ENCODE peak calls at places on chromosomes 1 and 21, in nine cellular contexts. One of them, this sample, is unnamed. For H3K9me3 and H3K36me3, the result is how much of the 10 kb centered on the place peaks cover.

GRCh38 chr1:53572061-53572801 is 113.0 kb downstream of the DMRTB1 start:
- DNase-seq in tibial artery: peak
- DNase-seq in ascending aorta: no peak
- DNase-seq in pancreas: peak
- DNase-seq in endothelial cell of umbilical vein: no peak
- DNase-seq in left ventricle myocardium inferior: no peak
- DNase-seq in CD4-positive, CD25-positive, alpha-beta regulatory T cell: no peak
- DNase-seq in SJSA1: peak
- DNase-seq in tibial nerve: no peak
- DNase-seq in this sample: peak

GRCh38 chr1:229229137-229229720 is 41.7 kb upstream of the RAB4A start:
- DNase-seq in tibial nerve: no peak
- DNase-seq in left ventricle myocardium inferior: no peak
- DNase-seq in CD4-positive, CD25-positive, alpha-beta regulatory T cell: no peak
- DNase-seq in pancreas: no peak
- DNase-seq in ascending aorta: no peak
- DNase-seq in endothelial cell of umbilical vein: no peak
- DNase-seq in tibial artery: no peak
- DNase-seq in SJSA1: no peak
- DNase-seq in this sample: no peak

GRCh38 chr1:177871633-177872562 is 98.0 kb downstream of the SEC16B start:
- DNase-seq in SJSA1: no peak
- DNase-seq in ascending aorta: no peak
- DNase-seq in left ventricle myocardium inferior: no peak
- DNase-seq in endothelial cell of umbilical vein: no peak
- DNase-seq in tibial artery: no peak
- DNase-seq in pancreas: no peak
- DNase-seq in CD4-positive, CD25-positive, alpha-beta regulatory T cell: no peak
- DNase-seq in tibial nerve: no peak
- DNase-seq in this sample: no peak

GRCh38 chr1:61082336-61083013 is at the start of gene NFIA:
- DNase-seq in SJSA1: no peak
- DNase-seq in left ventricle myocardium inferior: peak
- DNase-seq in CD4-positive, CD25-positive, alpha-beta regulatory T cell: no peak
- DNase-seq in pancreas: peak
- DNase-seq in ascending aorta: no peak
- DNase-seq in tibial artery: peak
- DNase-seq in endothelial cell of umbilical vein: peak
- DNase-seq in tibial nerve: peak
- DNase-seq in this sample: peak

GRCh38 chr1:164660415-164661174 is 101.6 kb downstream of the PBX1 start:
- DNase-seq in left ventricle myocardium inferior: no peak
- DNase-seq in SJSA1: no peak
- DNase-seq in CD4-positive, CD25-positive, alpha-beta regulatory T cell: peak
- DNase-seq in ascending aorta: no peak
- DNase-seq in tibial nerve: no peak
- DNase-seq in endothelial cell of umbilical vein: no peak
- DNase-seq in tibial artery: no peak
- DNase-seq in pancreas: no peak
- DNase-seq in this sample: no peak

GRCh38 chr1:188669715-188670114 is 1807.9 kb downstream of the BRINP3 start:
- DNase-seq in CD4-positive, CD25-positive, alpha-beta regulatory T cell: no peak
- DNase-seq in SJSA1: no peak
- DNase-seq in left ventricle myocardium inferior: no peak
- DNase-seq in pancreas: no peak
- DNase-seq in tibial nerve: no peak
- DNase-seq in endothelial cell of umbilical vein: peak
- DNase-seq in ascending aorta: no peak
- DNase-seq in tibial artery: no peak
- DNase-seq in this sample: peak

GRCh38 chr1:55670331-55671082 is 455.3 kb upstream of the USP24 start:
- DNase-seq in pancreas: no peak
- DNase-seq in tibial artery: no peak
- DNase-seq in left ventricle myocardium inferior: no peak
- DNase-seq in SJSA1: no peak
- DNase-seq in ascending aorta: no peak
- DNase-seq in endothelial cell of umbilical vein: no peak
- DNase-seq in CD4-positive, CD25-positive, alpha-beta regulatory T cell: no peak
- DNase-seq in tibial nerve: no peak
- DNase-seq in this sample: no peak

GRCh38 chr1:63833346-63834065 is 59.7 kb downstream of the ROR1 start:
- DNase-seq in pancreas: no peak
- DNase-seq in CD4-positive, CD25-positive, alpha-beta regulatory T cell: no peak
- DNase-seq in left ventricle myocardium inferior: no peak
- DNase-seq in tibial artery: no peak
- DNase-seq in ascending aorta: no peak
- DNase-seq in endothelial cell of umbilical vein: no peak
- DNase-seq in SJSA1: no peak
- DNase-seq in tibial nerve: no peak
- DNase-seq in this sample: no peak

GRCh38 chr21:26072891-26073615 is 97.5 kb downstream of the APP start:
- DNase-seq in SJSA1: no peak
- DNase-seq in CD4-positive, CD25-positive, alpha-beta regulatory T cell: no peak
- DNase-seq in endothelial cell of umbilical vein: no peak
- DNase-seq in left ventricle myocardium inferior: no peak
- DNase-seq in tibial nerve: no peak
- DNase-seq in ascending aorta: no peak
- DNase-seq in tibial artery: no peak
- DNase-seq in pancreas: no peak
- DNase-seq in this sample: peak

GRCh38 chr1:18373882-18374493 is 106.7 kb upstream of the KLHDC7A start:
- DNase-seq in pancreas: no peak
- DNase-seq in tibial nerve: no peak
- DNase-seq in SJSA1: no peak
- DNase-seq in ascending aorta: no peak
- DNase-seq in endothelial cell of umbilical vein: no peak
- DNase-seq in tibial artery: no peak
- DNase-seq in CD4-positive, CD25-positive, alpha-beta regulatory T cell: no peak
- DNase-seq in left ventricle myocardium inferior: no peak
- DNase-seq in this sample: no peak

GRCh38 chr1:150765229-150765976 is at the start of gene CTSS:
- DNase-seq in pancreas: no peak
- DNase-seq in left ventricle myocardium inferior: no peak
- DNase-seq in SJSA1: no peak
- DNase-seq in endothelial cell of umbilical vein: peak
- DNase-seq in ascending aorta: no peak
- DNase-seq in tibial nerve: no peak
- DNase-seq in tibial artery: no peak
- DNase-seq in CD4-positive, CD25-positive, alpha-beta regulatory T cell: peak
- DNase-seq in this sample: no peak

GRCh38 chr1:151133339-151133761 is 13.1 kb downstream of the SEMA6C start:
- DNase-seq in CD4-positive, CD25-positive, alpha-beta regulatory T cell: no peak
- DNase-seq in left ventricle myocardium inferior: no peak
- DNase-seq in endothelial cell of umbilical vein: no peak
- DNase-seq in SJSA1: no peak
- DNase-seq in tibial nerve: no peak
- DNase-seq in ascending aorta: no peak
- DNase-seq in tibial artery: no peak
- DNase-seq in pancreas: no peak
- DNase-seq in this sample: peak

GRCh38 chr1:29712275-29712633 is 475.9 kb downstream of the PTPRU start:
- DNase-seq in SJSA1: no peak
- DNase-seq in CD4-positive, CD25-positive, alpha-beta regulatory T cell: no peak
- DNase-seq in pancreas: no peak
- DNase-seq in tibial nerve: no peak
- DNase-seq in endothelial cell of umbilical vein: no peak
- DNase-seq in left ventricle myocardium inferior: no peak
- DNase-seq in ascending aorta: no peak
- DNase-seq in tibial artery: no peak
- DNase-seq in this sample: no peak

GRCh38 chr1:223620297-223620900 is 45.1 kb downstream of the CAPN8 start:
- DNase-seq in tibial artery: no peak
- DNase-seq in pancreas: no peak
- DNase-seq in SJSA1: no peak
- DNase-seq in left ventricle myocardium inferior: no peak
- DNase-seq in CD4-positive, CD25-positive, alpha-beta regulatory T cell: no peak
- DNase-seq in tibial nerve: no peak
- DNase-seq in ascending aorta: no peak
- DNase-seq in endothelial cell of umbilical vein: no peak
- DNase-seq in this sample: no peak

DNA sequence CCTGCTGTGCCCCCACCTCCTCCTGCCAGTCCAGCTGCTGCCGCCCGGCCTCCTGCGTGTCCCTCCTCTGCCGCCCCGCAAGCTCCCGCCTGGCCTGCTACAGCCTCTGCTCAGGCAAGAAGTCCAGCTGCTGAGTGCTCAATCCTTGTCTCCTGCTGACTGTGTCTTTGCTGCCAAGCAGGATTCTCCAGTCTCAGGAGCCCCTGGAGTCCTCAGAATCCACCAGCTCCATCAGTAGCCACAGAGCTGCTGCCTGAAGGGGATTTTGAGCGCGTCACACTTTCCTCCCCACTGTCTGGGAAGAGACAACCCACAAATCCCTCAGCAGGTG is 973 bp downstream of the KRTAP10-11 start:
- DNase-seq in endothelial cell of umbilical vein: no peak
- DNase-seq in tibial nerve: no peak
- DNase-seq in ascending aorta: no peak
- DNase-seq in pancreas: no peak
- DNase-seq in SJSA1: no peak
- DNase-seq in left ventricle myocardium inferior: no peak
- DNase-seq in tibial artery: no peak
- DNase-seq in CD4-positive, CD25-positive, alpha-beta regulatory T cell: no peak
- DNase-seq in this sample: no peak
- H3K9me3 ChIP-seq in endothelial cell of umbilical vein: under half
- H3K9me3 ChIP-seq in tibial nerve: under half
- H3K9me3 ChIP-seq in ascending aorta: under half
- H3K9me3 ChIP-seq in pancreas: under half
- H3K9me3 ChIP-seq in SJSA1: under half
- H3K9me3 ChIP-seq in left ventricle myocardium inferior: under half
- H3K9me3 ChIP-seq in tibial artery: under half
- H3K9me3 ChIP-seq in CD4-positive, CD25-positive, alpha-beta regulatory T cell: under half
- H3K9me3 ChIP-seq in this sample: under half

GRCh38 chr21:45329261-45330074 is 41.8 kb upstream of the POFUT2 start:
- DNase-seq in CD4-positive, CD25-positive, alpha-beta regulatory T cell: no peak
- DNase-seq in left ventricle myocardium inferior: peak
- DNase-seq in endothelial cell of umbilical vein: no peak
- DNase-seq in SJSA1: peak
- DNase-seq in ascending aorta: no peak
- DNase-seq in tibial artery: no peak
- DNase-seq in tibial nerve: no peak
- DNase-seq in pancreas: peak
- DNase-seq in this sample: no peak

GRCh38 chr21:45330851-45331261 is 43.2 kb upstream of the POFUT2 start:
- DNase-seq in endothelial cell of umbilical vein: no peak
- DNase-seq in tibial artery: no peak
- DNase-seq in left ventricle myocardium inferior: peak
- DNase-seq in tibial nerve: no peak
- DNase-seq in SJSA1: no peak
- DNase-seq in CD4-positive, CD25-positive, alpha-beta regulatory T cell: no peak
- DNase-seq in ascending aorta: no peak
- DNase-seq in pancreas: no peak
- DNase-seq in this sample: no peak

GRCh38 chr21:45328198-45329087 is 40.7 kb upstream of the POFUT2 start:
- DNase-seq in endothelial cell of umbilical vein: no peak
- DNase-seq in tibial artery: no peak
- DNase-seq in pancreas: peak
- DNase-seq in ascending aorta: no peak
- DNase-seq in left ventricle myocardium inferior: peak
- DNase-seq in tibial nerve: no peak
- DNase-seq in CD4-positive, CD25-positive, alpha-beta regulatory T cell: no peak
- DNase-seq in SJSA1: no peak
- DNase-seq in this sample: no peak

GRCh38 chr21:45331521-45332257 is 44.0 kb upstream of the POFUT2 start:
- DNase-seq in SJSA1: peak
- DNase-seq in tibial nerve: no peak
- DNase-seq in endothelial cell of umbilical vein: no peak
- DNase-seq in pancreas: peak
- DNase-seq in left ventricle myocardium inferior: peak
- DNase-seq in tibial artery: no peak
- DNase-seq in CD4-positive, CD25-positive, alpha-beta regulatory T cell: no peak
- DNase-seq in ascending aorta: no peak
- DNase-seq in this sample: no peak

GRCh38 chr21:45330075-45330781 is 42.5 kb upstream of the POFUT2 start:
- DNase-seq in ascending aorta: no peak
- DNase-seq in left ventricle myocardium inferior: peak
- DNase-seq in CD4-positive, CD25-positive, alpha-beta regulatory T cell: no peak
- DNase-seq in tibial nerve: no peak
- DNase-seq in pancreas: peak
- DNase-seq in endothelial cell of umbilical vein: no peak
- DNase-seq in tibial artery: no peak
- DNase-seq in SJSA1: peak
- DNase-seq in this sample: peak
- H3K4me3 ChIP-seq in ascending aorta: no peak
- H3K4me3 ChIP-seq in left ventricle myocardium inferior: no peak
- H3K4me3 ChIP-seq in CD4-positive, CD25-positive, alpha-beta regulatory T cell: no peak
- H3K4me3 ChIP-seq in tibial nerve: no peak
- H3K4me3 ChIP-seq in pancreas: no peak
- H3K4me3 ChIP-seq in endothelial cell of umbilical vein: no peak
- H3K4me3 ChIP-seq in tibial artery: no peak
- H3K4me3 ChIP-seq in SJSA1: no peak
- H3K4me3 ChIP-seq in this sample: no peak

GRCh38 chr1:202723708-202724107 is 13.5 kb upstream of the SYT2 start:
- DNase-seq in tibial artery: no peak
- DNase-seq in endothelial cell of umbilical vein: no peak
- DNase-seq in ascending aorta: no peak
- DNase-seq in left ventricle myocardium inferior: no peak
- DNase-seq in SJSA1: no peak
- DNase-seq in CD4-positive, CD25-positive, alpha-beta regulatory T cell: no peak
- DNase-seq in pancreas: no peak
- DNase-seq in tibial nerve: no peak
- DNase-seq in this sample: no peak

GRCh38 chr1:202728951-202729350 is 18.7 kb upstream of the SYT2 start:
- DNase-seq in tibial artery: no peak
- DNase-seq in pancreas: no peak
- DNase-seq in endothelial cell of umbilical vein: no peak
- DNase-seq in CD4-positive, CD25-positive, alpha-beta regulatory T cell: no peak
- DNase-seq in SJSA1: no peak
- DNase-seq in ascending aorta: no peak
- DNase-seq in left ventricle myocardium inferior: no peak
- DNase-seq in tibial nerve: no peak
- DNase-seq in this sample: no peak

DNA sequence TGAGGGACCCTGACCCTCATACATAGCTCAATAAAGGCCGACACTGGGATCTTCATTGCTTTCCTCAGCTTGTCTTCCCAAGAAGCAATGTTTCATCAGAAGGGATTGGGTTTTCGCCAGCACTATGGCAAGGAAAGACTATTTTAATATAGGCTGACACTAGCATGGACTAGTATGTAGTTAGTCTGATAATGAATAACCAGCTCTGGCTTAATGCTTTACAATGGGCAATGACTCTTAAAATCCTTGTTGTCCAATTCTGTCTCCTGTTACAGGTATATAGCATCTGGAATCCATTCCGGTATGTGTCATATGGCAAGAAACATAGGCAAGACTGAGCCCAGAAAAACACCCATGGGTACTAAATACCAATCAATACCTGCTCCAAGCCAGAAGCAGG is 15.3 kb upstream of the SYT2 start:
- DNase-seq in left ventricle myocardium inferior: no peak
- DNase-seq in CD4-positive, CD25-positive, alpha-beta regulatory T cell: no peak
- DNase-seq in endothelial cell of umbilical vein: no peak
- DNase-seq in tibial nerve: no peak
- DNase-seq in SJSA1: no peak
- DNase-seq in pancreas: no peak
- DNase-seq in ascending aorta: no peak
- DNase-seq in tibial artery: no peak
- DNase-seq in this sample: no peak
- H3K36me3 ChIP-seq in left ventricle myocardium inferior: under half
- H3K36me3 ChIP-seq in CD4-positive, CD25-positive, alpha-beta regulatory T cell: under half
- H3K36me3 ChIP-seq in endothelial cell of umbilical vein: under half
- H3K36me3 ChIP-seq in tibial nerve: under half
- H3K36me3 ChIP-seq in SJSA1: under half
- H3K36me3 ChIP-seq in pancreas: under half
- H3K36me3 ChIP-seq in ascending aorta: under half
- H3K36me3 ChIP-seq in tibial artery: half or more
- H3K36me3 ChIP-seq in this sample: under half

GRCh38 chr21:33567914-33568313 is 20.6 kb downstream of the DONSON start:
- DNase-seq in CD4-positive, CD25-positive, alpha-beta regulatory T cell: no peak
- DNase-seq in SJSA1: no peak
- DNase-seq in ascending aorta: no peak
- DNase-seq in left ventricle myocardium inferior: no peak
- DNase-seq in pancreas: no peak
- DNase-seq in tibial nerve: no peak
- DNase-seq in tibial artery: no peak
- DNase-seq in endothelial cell of umbilical vein: no peak
- DNase-seq in this sample: no peak
- H3K9me3 ChIP-seq in CD4-positive, CD25-positive, alpha-beta regulatory T cell: under half
- H3K9me3 ChIP-seq in SJSA1: under half
- H3K9me3 ChIP-seq in ascending aorta: under half
- H3K9me3 ChIP-seq in left ventricle myocardium inferior: under half
- H3K9me3 ChIP-seq in pancreas: under half
- H3K9me3 ChIP-seq in tibial nerve: under half
- H3K9me3 ChIP-seq in tibial artery: under half
- H3K9me3 ChIP-seq in endothelial cell of umbilical vein: under half
- H3K9me3 ChIP-seq in this sample: under half